ENCODE peak calls at places on chromosomes 7 and 10, in eight cellular contexts. D is EH; U is HEK293T; E is T follicular helper cell; C is substantia nigra; O is omental fat pad; R is stimulated activated CD8-positive, alpha-beta memory T cell treated with anti-CD3 and anti-CD28 coated beads, Interleukin-15, amount 100 ng/mL, for 48 hours; I is M059J. T is an unnamed sample.

GRCh38 chr7:28586736-28587135 is 174.4 kb downstream of the CREB5 start:
- DNase-seq in I (peak), U (no peak), O (no peak), D (peak), R (no peak), E (no peak), C (no peak), T (no peak)

GRCh38 chr10:125269716-125270115 is 109.4 kb upstream of the CTBP2 start:
- DNase-seq in E (no peak), R (no peak), C (no peak), U (no peak), O (no peak), D (no peak), I (no peak), T (no peak)

GRCh38 chr7:25361863-25362262 is 133.6 kb upstream of the NPVF start:
- DNase-seq in R (no peak), O (no peak), C (no peak), E (no peak), U (no peak), I (peak), D (no peak), T (no peak)

GRCh38 chr10:77188000-77188395 is 449.6 kb downstream of the KCNMA1 start:
- DNase-seq in U (no peak), R (no peak), C (no peak), D (no peak), I (peak), E (no peak), O (no peak), T (no peak)

GRCh38 chr10:25867321-25867720 is 66.7 kb upstream of the MYO3A start:
- DNase-seq in D (no peak), C (no peak), E (no peak), R (no peak), U (no peak), I (peak), O (no peak), T (no peak)

GRCh38 chr10:22250897-22251605 is 33.2 kb upstream of the EBLN1 start:
- DNase-seq in R (no peak), O (no peak), I (no peak), C (no peak), D (no peak), U (no peak), E (no peak), T (no peak)

GRCh38 chr10:74153676-74154075 is 2.7 kb downstream of the ADK start:
- DNase-seq in O (no peak), E (no peak), C (no peak), D (no peak), I (no peak), R (no peak), U (no peak), T (no peak)

GRCh38 chr10:72088879-72089585 is 681 bp upstream of the SPOCK2 start:
- DNase-seq in D (no peak), U (no peak), O (no peak), I (no peak), R (no peak), E (peak), C (no peak), T (peak)

GRCh38 chr7:139588632-139589031 is 65.1 kb downstream of the CLEC2L start:
- DNase-seq in R (no peak), E (no peak), I (no peak), D (peak), C (no peak), U (no peak), O (no peak), T (peak)

GRCh38 chr7:138852469-138852868 is 54.5 kb upstream of the ATP6V0A4 start:
- DNase-seq in U (no peak), E (no peak), D (no peak), O (no peak), R (no peak), I (no peak), C (no peak), T (no peak)

GRCh38 chr7:71486856-71487628 is 355.1 kb downstream of the GALNT17 start:
- DNase-seq in R (no peak), E (no peak), C (no peak), U (no peak), O (no peak), D (no peak), I (peak), T (no peak)

GRCh38 chr10:78540355-78541076 is 506.9 kb downstream of the RPS24 start:
- DNase-seq in E (no peak), D (peak), R (no peak), I (peak), O (no peak), C (no peak), U (no peak), T (no peak)

GRCh38 chr7:20786779-20787651 is at the start of gene SP8:
- DNase-seq in E (no peak), D (no peak), I (peak), O (no peak), C (no peak), U (peak), R (no peak), T (no peak)

GRCh38 chr7:143390098-143390772 is 9.1 kb downstream of the ZYX start:
- DNase-seq in E (no peak), I (no peak), C (no peak), R (no peak), U (no peak), O (no peak), D (peak), T (no peak)

GRCh38 chr10:70130878-70131559 is 1.6 kb downstream of the AIFM2 start:
- DNase-seq in I (peak), D (peak), R (no peak), E (no peak), U (no peak), O (no peak), C (no peak), T (no peak)

GRCh38 chr10:131968949-131969348 is 12.8 kb downstream of the BNIP3 start:
- DNase-seq in C (no peak), O (no peak), D (no peak), R (no peak), U (no peak), I (no peak), E (no peak), T (no peak)

GRCh38 chr7:150311711-150312110 is 11.4 kb upstream of the LRRC61 start:
- DNase-seq in R (no peak), I (peak), U (no peak), C (no peak), E (no peak), O (no peak), D (peak), T (no peak)

GRCh38 chr7:123867220-123867619 is 22.3 kb downstream of the HYAL4 start:
- DNase-seq in O (no peak), U (no peak), D (no peak), I (no peak), R (no peak), C (no peak), E (no peak), T (no peak)

GRCh38 chr7:84182301-84182700 is 12.3 kb downstream of the SEMA3A start:
- DNase-seq in I (no peak), R (no peak), C (no peak), D (no peak), O (no peak), E (no peak), U (no peak), T (no peak)

GRCh38 chr10:50362547-50363125 is 111.3 kb upstream of the ASAH2 start:
- DNase-seq in U (no peak), I (peak), O (no peak), R (no peak), C (no peak), E (no peak), D (no peak), T (no peak)

GRCh38 chr7:66500087-66500486 is 128.6 kb upstream of the KCTD7 start:
- DNase-seq in I (peak), U (no peak), E (no peak), O (no peak), D (peak), C (no peak), R (no peak), T (no peak)

GRCh38 chr7:39355664-39356063 is 210.5 kb upstream of the YAE1 start:
- DNase-seq in R (no peak), C (no peak), I (peak), E (no peak), U (no peak), D (no peak), O (no peak), T (no peak)

GRCh38 chr10:35626971-35627507 is 15.1 kb downstream of the FZD8 start:
- DNase-seq in O (no peak), D (peak), R (no peak), U (no peak), I (no peak), C (no peak), E (no peak), T (no peak)